ENCODE peak calls at places on chromosomes 2 and 18, in four cellular contexts. One of them, this sample, is unnamed.

GRCh38 chr2:38109732-38110181 is 33.8 kb upstream of the CYP1B1 start:
- DNase-seq in sigmoid colon: no peak
- DNase-seq in stomach: no peak
- DNase-seq in upper lobe of left lung: no peak
- DNase-seq in this sample: no peak

GRCh38 chr2:105005601-105006000 is 32.3 kb upstream of the MRPS9 start:
- DNase-seq in upper lobe of left lung: no peak
- DNase-seq in stomach: peak; percentile 49
- DNase-seq in sigmoid colon: no peak
- DNase-seq in this sample: no peak

GRCh38 chr2:170253721-170254230 is 75.8 kb downstream of the MYO3B start:
- DNase-seq in upper lobe of left lung: no peak
- DNase-seq in sigmoid colon: no peak
- DNase-seq in stomach: no peak
- DNase-seq in this sample: no peak

GRCh38 chr2:224284134-224284946 is 117.6 kb downstream of the FAM124B start:
- DNase-seq in upper lobe of left lung: no peak
- DNase-seq in stomach: no peak
- DNase-seq in sigmoid colon: no peak
- DNase-seq in this sample: peak; percentile 11

GRCh38 chr2:132497591-132497990 is 81.0 kb downstream of the GPR39 start:
- DNase-seq in upper lobe of left lung: no peak
- DNase-seq in sigmoid colon: no peak
- DNase-seq in stomach: no peak
- DNase-seq in this sample: no peak

GRCh38 chr2:36379710-36380448 is 24.3 kb downstream of the CRIM1 start:
- DNase-seq in stomach: no peak
- DNase-seq in upper lobe of left lung: no peak
- DNase-seq in sigmoid colon: no peak
- DNase-seq in this sample: no peak

GRCh38 chr2:70440621-70441020 is 113.0 kb downstream of the TGFA start:
- DNase-seq in sigmoid colon: no peak
- DNase-seq in upper lobe of left lung: no peak
- DNase-seq in stomach: no peak
- DNase-seq in this sample: no peak

GRCh38 chr2:200309296-200309846 is 2.9 kb downstream of the SPATS2L start:
- DNase-seq in upper lobe of left lung: no peak
- DNase-seq in sigmoid colon: no peak
- DNase-seq in stomach: no peak
- DNase-seq in this sample: no peak

GRCh38 chr2:170895023-170895759 is 33.9 kb upstream of the GORASP2 start:
- DNase-seq in sigmoid colon: no peak
- DNase-seq in stomach: no peak
- DNase-seq in upper lobe of left lung: no peak
- DNase-seq in this sample: no peak

GRCh38 chr18:647304-647703 is 10.1 kb upstream of the TYMS start:
- DNase-seq in stomach: no peak
- DNase-seq in upper lobe of left lung: no peak
- DNase-seq in sigmoid colon: no peak
- DNase-seq in this sample: no peak

GRCh38 chr18:63708650-63709049 is 5.9 kb downstream of the SERPINB11 start:
- DNase-seq in sigmoid colon: no peak
- DNase-seq in upper lobe of left lung: no peak
- DNase-seq in stomach: no peak
- DNase-seq in this sample: no peak

GRCh38 chr2:74891136-74891764 is 57.3 kb downstream of the HK2 start:
- DNase-seq in stomach: no peak
- DNase-seq in upper lobe of left lung: no peak
- DNase-seq in sigmoid colon: no peak
- DNase-seq in this sample: no peak

GRCh38 chr2:164831887-164832286 is 9.7 kb downstream of the COBLL1 start:
- DNase-seq in stomach: no peak
- DNase-seq in upper lobe of left lung: no peak
- DNase-seq in sigmoid colon: no peak
- DNase-seq in this sample: no peak

GRCh38 chr2:239695106-239695727 is 294.4 kb upstream of the HDAC4 start:
- DNase-seq in stomach: no peak
- DNase-seq in sigmoid colon: no peak
- DNase-seq in upper lobe of left lung: no peak
- DNase-seq in this sample: no peak

GRCh38 chr2:26471278-26471677 is 6.6 kb downstream of the OTOF start:
- DNase-seq in stomach: no peak
- DNase-seq in upper lobe of left lung: no peak
- DNase-seq in sigmoid colon: no peak
- DNase-seq in this sample: no peak

GRCh38 chr2:145356046-145356445 is 836.1 kb upstream of the ZEB2 start:
- DNase-seq in sigmoid colon: no peak
- DNase-seq in stomach: no peak
- DNase-seq in upper lobe of left lung: no peak
- DNase-seq in this sample: no peak

GRCh38 chr18:76979906-76980305 is 152.7 kb downstream of the MBP start:
- DNase-seq in sigmoid colon: no peak
- DNase-seq in stomach: no peak
- DNase-seq in upper lobe of left lung: no peak
- DNase-seq in this sample: no peak

GRCh38 chr2:218889937-218890336 is 9.3 kb downstream of the WNT10A start:
- DNase-seq in stomach: no peak
- DNase-seq in upper lobe of left lung: no peak
- DNase-seq in sigmoid colon: no peak
- DNase-seq in this sample: no peak

GRCh38 chr2:231615058-231615671 is 22.5 kb downstream of the TEX44 start:
- DNase-seq in sigmoid colon: peak; percentile 74
- DNase-seq in upper lobe of left lung: no peak
- DNase-seq in stomach: no peak
- DNase-seq in this sample: peak; percentile 21

DNA sequence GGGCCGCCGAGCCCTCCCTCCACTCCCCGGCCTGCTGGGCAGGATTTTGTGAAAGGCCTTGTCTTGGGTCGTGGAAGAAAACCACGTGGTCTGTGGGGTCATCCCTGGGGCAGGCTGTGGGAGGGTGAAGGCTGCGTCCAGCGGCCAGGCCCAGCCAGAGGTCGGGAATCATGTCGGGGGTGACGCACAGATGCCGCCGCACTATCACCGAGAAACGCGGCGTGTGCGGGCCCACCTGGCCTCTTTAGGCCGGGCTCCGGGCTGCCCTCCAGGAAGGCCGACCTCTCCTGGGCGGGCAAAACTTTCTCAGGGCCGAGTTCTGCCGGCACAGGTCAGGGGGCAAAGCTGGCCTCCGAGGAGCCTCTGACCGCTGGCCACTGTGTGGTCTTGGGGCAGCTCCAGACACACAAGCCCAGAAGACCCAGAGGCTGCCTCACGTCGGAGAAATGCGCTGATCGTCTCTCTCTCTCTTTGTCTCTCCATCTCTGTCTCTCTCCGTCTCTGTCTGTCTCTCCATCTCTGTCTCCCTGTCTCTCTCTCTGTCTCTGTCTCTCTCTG is 28.4 kb downstream of the NFATC1 start:
- DNase-seq in upper lobe of left lung: no peak
- DNase-seq in stomach: no peak
- DNase-seq in sigmoid colon: peak; percentile 88
- DNase-seq in this sample: no peak
- H3K27ac ChIP-seq in upper lobe of left lung: no peak overlapping the region
- H3K27ac ChIP-seq in stomach: no peak overlapping the region
- H3K27ac ChIP-seq in sigmoid colon: peak overlapping the region; percentile 51
- H3K27ac ChIP-seq in this sample: no peak overlapping the region

DNA sequence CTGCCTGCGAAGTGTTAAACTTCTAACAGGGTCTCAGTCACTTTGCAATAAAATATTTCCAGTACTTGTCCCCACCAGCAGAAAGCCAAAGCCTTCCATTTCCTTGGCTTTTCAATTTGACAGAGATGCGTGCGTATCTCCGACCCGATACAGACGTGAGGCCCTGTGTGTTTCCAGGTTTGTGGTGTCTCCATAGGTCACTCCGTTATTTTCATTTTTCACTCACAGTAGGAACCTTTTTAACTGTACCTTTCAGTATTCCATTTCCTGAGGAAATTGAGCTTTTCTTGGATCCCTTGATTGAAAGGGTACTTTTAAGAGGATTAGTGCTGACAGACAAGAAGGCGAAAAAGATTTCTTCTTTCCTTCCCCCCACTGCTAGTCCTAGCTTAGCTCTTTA is 116.3 kb upstream of the TTN start:
- DNase-seq in upper lobe of left lung: no peak
- DNase-seq in sigmoid colon: no peak
- DNase-seq in stomach: no peak
- DNase-seq in this sample: no peak
- TF ChIP-seq POLR2AphosphoS5 in upper lobe of left lung: no peak
- TF ChIP-seq POLR2AphosphoS5 in sigmoid colon: no peak
- TF ChIP-seq POLR2AphosphoS5 in stomach: no peak
- TF ChIP-seq POLR2AphosphoS5 in this sample: no peak

GRCh38 chr2:14297340-14297739 is 335.2 kb upstream of the LRATD1 start:
- DNase-seq in sigmoid colon: no peak
- DNase-seq in upper lobe of left lung: no peak
- DNase-seq in stomach: no peak
- DNase-seq in this sample: no peak
- H3K27ac ChIP-seq in sigmoid colon: no peak overlapping the region
- H3K27ac ChIP-seq in upper lobe of left lung: no peak overlapping the region
- H3K27ac ChIP-seq in stomach: no peak overlapping the region
- H3K27ac ChIP-seq in this sample: no peak overlapping the region

GRCh38 chr18:66599190-66599589 is 4.7 kb downstream of the CDH19 start:
- DNase-seq in stomach: no peak
- DNase-seq in sigmoid colon: no peak
- DNase-seq in upper lobe of left lung: no peak
- DNase-seq in this sample: no peak

GRCh38 chr18:66607632-66608031 is 3.7 kb upstream of the CDH19 start:
- DNase-seq in upper lobe of left lung: no peak
- DNase-seq in sigmoid colon: no peak
- DNase-seq in stomach: no peak
- DNase-seq in this sample: no peak

GRCh38 chr18:66601649-66602048 is 2.2 kb downstream of the CDH19 start:
- DNase-seq in sigmoid colon: no peak
- DNase-seq in stomach: no peak
- DNase-seq in upper lobe of left lung: no peak
- DNase-seq in this sample: no peak

GRCh38 chr18:66603941-66604627 is at the start of gene CDH19:
- DNase-seq in sigmoid colon: no peak
- DNase-seq in upper lobe of left lung: no peak
- DNase-seq in stomach: no peak
- DNase-seq in this sample: no peak
- TF ChIP-seq POLR2AphosphoS5 in sigmoid colon: peak; percentile 50
- TF ChIP-seq POLR2AphosphoS5 in upper lobe of left lung: no peak
- TF ChIP-seq POLR2AphosphoS5 in stomach: peak; percentile 36
- TF ChIP-seq POLR2AphosphoS5 in this sample: no peak